ENCODE peak calls at places on chromosomes 16 and 17, in four cellular contexts. T, I, X and Q are unnamed samples.

GRCh38 chr16:2979669-2980226 is 498 bp downstream of the PKMYT1 start:
- DNase-seq in T (peak), I (peak), X (no peak), Q (no peak)

GRCh38 chr17:3892095-3892998 is 506 bp downstream of the CAMKK1 start:
- DNase-seq in T (peak), I (peak), X (peak), Q (no peak)

GRCh38 chr17:79607941-79608728 is 2.7 kb downstream of the RBFOX3 start:
- DNase-seq in T (peak), I (peak), X (peak), Q (no peak)

GRCh38 chr16:53962041-53962440 is 258.1 kb downstream of the FTO start:
- DNase-seq in T (no peak), I (no peak), X (no peak), Q (no peak)

GRCh38 chr16:51538707-51539604 is 387.9 kb upstream of the SALL1 start:
- DNase-seq in T (no peak), I (peak), X (peak), Q (peak)

GRCh38 chr17:63293310-63293709 is 152.8 kb downstream of the CYB561 start:
- DNase-seq in T (no peak), I (no peak), X (peak), Q (peak)

GRCh38 chr17:4605826-4606225 is 21.5 kb downstream of the SMTNL2 start:
- DNase-seq in T (peak), I (no peak), X (peak), Q (no peak)

GRCh38 chr16:76579277-76579676 is 302.1 kb downstream of the CNTNAP4 start:
- DNase-seq in T (no peak), I (no peak), X (no peak), Q (no peak)

GRCh38 chr17:13788385-13788784 is 186.7 kb upstream of the HS3ST3A1 start:
- DNase-seq in T (no peak), I (no peak), X (no peak), Q (no peak)

GRCh38 chr16:56438042-56438441 is 12.7 kb upstream of the AMFR start:
- DNase-seq in T (no peak), I (no peak), X (no peak), Q (no peak)

GRCh38 chr17:15448580-15448956 is 18.9 kb downstream of the CDRT4 start:
- DNase-seq in T (no peak), I (no peak), X (no peak), Q (no peak)

GRCh38 chr17:74873874-74874614 is 1.2 kb upstream of the FDXR start:
- DNase-seq in T (peak), I (no peak), X (no peak), Q (no peak)

GRCh38 chr17:82486186-82487084 is 27.9 kb downstream of the NARF start:
- DNase-seq in T (no peak), I (no peak), X (no peak), Q (no peak)

GRCh38 chr17:59753522-59754467 is 46.3 kb downstream of the VMP1 start:
- DNase-seq in T (peak), I (no peak), X (peak), Q (peak)

GRCh38 chr17:17061516-17061915 is 19.3 kb downstream of the MPRIP start:
- DNase-seq in T (no peak), I (no peak), X (no peak), Q (no peak)

GRCh38 chr17:56173026-56173425 is 19.8 kb downstream of the ANKFN1 start:
- DNase-seq in T (no peak), I (no peak), X (no peak), Q (no peak)

GRCh38 chr17:72122002-72122310 is 1.1 kb downstream of the SOX9 start:
- DNase-seq in T (no peak), I (no peak), X (no peak), Q (no peak)

GRCh38 chr17:19752216-19753048 is 4.3 kb upstream of the ALDH3A1 start:
- DNase-seq in T (no peak), I (no peak), X (no peak), Q (no peak)

GRCh38 chr17:19461139-19461538 is 50.1 kb downstream of the RNF112 start:
- DNase-seq in T (no peak), I (peak), X (no peak), Q (no peak)

GRCh38 chr16:48194828-48195566 is 39.2 kb upstream of the ABCC12 start:
- DNase-seq in T (no peak), I (no peak), X (peak), Q (peak)

GRCh38 chr17:72915631-72916081 is 176.8 kb downstream of the SLC39A11 start:
- DNase-seq in T (no peak), I (no peak), X (no peak), Q (no peak)

GRCh38 chr16:78773316-78773715 is 673.9 kb downstream of the WWOX start:
- DNase-seq in T (peak), I (no peak), X (no peak), Q (no peak)

GRCh38 chr16:3934491-3935185 is 54.1 kb upstream of the CREBBP start:
- DNase-seq in T (peak), I (peak), X (no peak), Q (no peak)

GRCh38 chr17:72372185-72372584 is 251.4 kb downstream of the SOX9 start:
- DNase-seq in T (no peak), I (no peak), X (no peak), Q (no peak)

GRCh38 chr17:19018600-19018950 is 14.0 kb upstream of the FAM83G start:
- DNase-seq in T (no peak), I (no peak), X (no peak), Q (no peak)

GRCh38 chr17:66605561-66605960 is 229.4 kb upstream of the CACNG5 start:
- DNase-seq in T (no peak), I (no peak), X (no peak), Q (no peak)

GRCh38 chr17:62178579-62178978 is 113.5 kb upstream of the MED13 start:
- DNase-seq in T (no peak), I (no peak), X (peak), Q (peak)

GRCh38 chr16:74607967-74608356 is 1.0 kb upstream of the GLG1 start:
- DNase-seq in T (no peak), I (peak), X (no peak), Q (no peak)

GRCh38 chr17:27339836-27340550 is 46.1 kb downstream of the WSB1 start:
- DNase-seq in T (no peak), I (peak), X (no peak), Q (no peak)

GRCh38 chr17:4477286-4477791 is 21.3 kb upstream of the SPNS2 start:
- DNase-seq in T (peak), I (no peak), X (no peak), Q (peak)

GRCh38 chr17:61253293-61253801 is 146.3 kb upstream of the TBX2 start:
- DNase-seq in T (peak), I (peak), X (no peak), Q (no peak)

GRCh38 chr17:12909046-12909445 is 108.8 kb downstream of the ELAC2 start:
- DNase-seq in T (no peak), I (no peak), X (no peak), Q (no peak)

GRCh38 chr16:15518412-15519351 is 84.3 kb downstream of the BMERB1 start:
- DNase-seq in T (no peak), I (peak), X (peak), Q (peak)

GRCh38 chr16:9302102-9302501 is 210.7 kb downstream of the HAPSTR1 start:
- DNase-seq in T (no peak), I (no peak), X (no peak), Q (no peak)

GRCh38 chr17:79658811-79659207 is 48.0 kb upstream of the RBFOX3 start:
- DNase-seq in T (peak), I (peak), X (peak), Q (no peak)

GRCh38 chr16:86549076-86549892 is 5.8 kb downstream of the MTHFSD start:
- DNase-seq in T (no peak), I (no peak), X (no peak), Q (no peak)

GRCh38 chr17:34519286-34519685 is 60.1 kb upstream of the TMEM132E start:
- DNase-seq in T (peak), I (peak), X (no peak), Q (no peak)

GRCh38 chr17:13372432-13372831 is 229.3 kb downstream of the HS3ST3A1 start:
- DNase-seq in T (no peak), I (no peak), X (no peak), Q (no peak)

GRCh38 chr17:6654816-6655731 is 3.5 kb downstream of the C17orf100 start:
- DNase-seq in T (peak), I (peak), X (no peak), Q (no peak)

GRCh38 chr17:6657633-6658287 is 6.2 kb downstream of the C17orf100 start:
- DNase-seq in T (no peak), I (no peak), X (no peak), Q (no peak)

GRCh38 chr17:6648181-6648580 is 3.2 kb downstream of the MED31 start:
- DNase-seq in T (no peak), I (no peak), X (no peak), Q (no peak)

GRCh38 chr17:6651483-6652452 is at the start of the genes C17orf100 and MED31:
- DNase-seq in T (peak), I (peak), X (peak), Q (peak)
- H3K4me3 ChIP-seq in T (peak), I (peak), X (peak), Q (peak)

GRCh38 chr16:66751992-66752322 is 548 bp upstream of the DYNC1LI2 start:
- DNase-seq in T (no peak), I (no peak), X (no peak), Q (no peak)
- H3K4me3 ChIP-seq in T (no peak), I (no peak), X (peak), Q (peak)

DNA sequence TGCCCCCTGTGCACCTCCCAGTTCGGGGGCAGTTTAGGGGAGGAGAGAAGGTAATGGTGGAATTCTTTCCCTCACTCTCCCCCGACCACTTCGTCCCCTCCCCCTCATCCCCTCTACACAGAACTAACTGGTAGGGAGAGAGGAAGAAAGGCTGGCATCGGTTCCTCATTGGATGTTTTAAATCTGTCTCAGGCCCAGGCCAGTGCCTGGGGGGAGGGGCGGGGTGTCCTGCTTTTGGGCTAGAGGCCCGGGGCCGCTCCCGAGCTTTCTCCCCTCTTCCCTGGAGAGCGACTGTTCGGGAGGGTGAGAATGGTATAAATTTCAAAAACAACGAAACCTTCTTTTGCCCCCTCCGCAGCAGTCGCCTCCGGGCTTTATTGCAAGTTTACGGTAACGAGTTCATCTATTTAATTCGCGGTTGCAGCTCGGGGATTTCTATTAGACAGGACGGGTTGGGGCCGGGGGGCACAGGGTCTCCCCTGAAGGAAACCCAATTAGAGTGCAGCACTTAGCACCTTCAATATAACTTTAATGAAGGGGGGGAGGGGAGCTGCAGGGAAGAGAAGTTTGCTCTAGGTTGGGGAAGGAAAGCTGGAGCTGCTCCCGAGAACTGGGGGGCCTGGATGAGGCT is at the start of gene PRAC2:
- DNase-seq in T (peak), I (peak), X (no peak), Q (no peak)
- H3K4me3 ChIP-seq in T (peak), I (no peak), X (no peak), Q (no peak)

GRCh38 chr17:42436401-42436800 is 13.3 kb upstream of the CAVIN1 start:
- DNase-seq in T (no peak), I (peak), X (peak), Q (no peak)

GRCh38 chr17:42441717-42442565 is 16.7 kb upstream of the ATP6V0A1 start:
- DNase-seq in T (peak), I (peak), X (no peak), Q (no peak)

GRCh38 chr17:42438600-42439567 is 15.8 kb upstream of the CAVIN1 start:
- DNase-seq in T (no peak), I (peak), X (peak), Q (no peak)
- H3K4me3 ChIP-seq in T (no peak), I (no peak), X (no peak), Q (no peak)

GRCh38 chr17:76492250-76492988 is 8.8 kb downstream of the RHBDF2 start:
- DNase-seq in T (peak), I (no peak), X (no peak), Q (no peak)
- H3K4me3 ChIP-seq in T (no peak), I (no peak), X (peak), Q (no peak)

DNA sequence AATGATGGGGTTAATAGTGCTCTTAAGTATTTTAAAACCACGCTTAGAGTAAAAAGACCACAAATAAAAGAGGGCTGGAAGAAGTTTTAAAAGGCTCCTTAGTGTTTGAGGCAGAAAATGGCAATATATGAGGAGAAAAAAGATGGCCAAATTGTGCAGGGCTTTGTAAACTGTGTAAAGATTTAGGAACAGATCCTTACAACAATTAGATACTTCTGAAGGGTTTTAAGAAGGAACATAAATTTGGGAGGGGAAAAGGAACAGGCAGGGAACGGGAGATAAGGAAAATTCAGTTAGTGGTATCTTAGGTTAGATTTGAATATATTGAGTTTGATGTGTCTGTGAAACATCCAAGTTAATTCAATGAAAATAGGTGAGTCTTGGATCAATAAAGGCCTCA is 12.7 kb downstream of the CDC27 start:
- DNase-seq in T (no peak), I (no peak), X (no peak), Q (no peak)
- H3K4me3 ChIP-seq in T (no peak), I (no peak), X (no peak), Q (no peak)